ENCODE peak calls at places on chromosomes 7 and 10, in five cellular contexts. One of them, this sample, is unnamed.

GRCh38 chr7:41698114-41698513 is 4.8 kb downstream of the INHBA start:
- DNase-seq in cerebellum: no peak
- DNase-seq in bronchial epithelial cell: no peak
- DNase-seq in NCI-H187: no peak
- DNase-seq in GF-D8: no peak
- DNase-seq in this sample: no peak

GRCh38 chr7:24477807-24478655 is 95.2 kb upstream of the PALS2 start:
- DNase-seq in cerebellum: no peak
- DNase-seq in bronchial epithelial cell: peak
- DNase-seq in NCI-H187: peak
- DNase-seq in GF-D8: no peak
- DNase-seq in this sample: no peak

GRCh38 chr7:108078156-108078781 is 51.9 kb downstream of the LAMB4 start:
- DNase-seq in cerebellum: no peak
- DNase-seq in bronchial epithelial cell: peak
- DNase-seq in NCI-H187: no peak
- DNase-seq in GF-D8: no peak
- DNase-seq in this sample: no peak

GRCh38 chr7:142760071-142760642 is 10.6 kb upstream of the PRSS2 start:
- DNase-seq in cerebellum: no peak
- DNase-seq in bronchial epithelial cell: peak
- DNase-seq in NCI-H187: no peak
- DNase-seq in GF-D8: no peak
- DNase-seq in this sample: no peak

GRCh38 chr10:129063877-129064276 is 403.2 kb upstream of the MGMT start:
- DNase-seq in cerebellum: no peak
- DNase-seq in bronchial epithelial cell: no peak
- DNase-seq in NCI-H187: no peak
- DNase-seq in GF-D8: no peak
- DNase-seq in this sample: no peak

GRCh38 chr7:47896809-47897423 is 51.4 kb downstream of the PKD1L1 start:
- DNase-seq in cerebellum: no peak
- DNase-seq in bronchial epithelial cell: no peak
- DNase-seq in NCI-H187: no peak
- DNase-seq in GF-D8: no peak
- DNase-seq in this sample: no peak

GRCh38 chr7:137940656-137941518 is 61.0 kb downstream of the CREB3L2 start:
- DNase-seq in cerebellum: no peak
- DNase-seq in bronchial epithelial cell: no peak
- DNase-seq in NCI-H187: no peak
- DNase-seq in GF-D8: no peak
- DNase-seq in this sample: no peak

GRCh38 chr7:95921543-95921942 is 149.2 kb downstream of the DYNC1I1 start:
- DNase-seq in cerebellum: no peak
- DNase-seq in bronchial epithelial cell: peak
- DNase-seq in NCI-H187: no peak
- DNase-seq in GF-D8: no peak
- DNase-seq in this sample: no peak

GRCh38 chr7:86469680-86470295 is 173.9 kb upstream of the GRM3 start:
- DNase-seq in cerebellum: peak
- DNase-seq in bronchial epithelial cell: peak
- DNase-seq in NCI-H187: peak
- DNase-seq in GF-D8: no peak
- DNase-seq in this sample: peak

GRCh38 chr10:100986623-100986951 is 710 bp downstream of the MRPL43 start:
- DNase-seq in cerebellum: no peak
- DNase-seq in bronchial epithelial cell: no peak
- DNase-seq in NCI-H187: no peak
- DNase-seq in GF-D8: no peak
- DNase-seq in this sample: no peak

GRCh38 chr10:100886099-100886498 is 26.7 kb upstream of the SLF2 start:
- DNase-seq in cerebellum: no peak
- DNase-seq in bronchial epithelial cell: peak
- DNase-seq in NCI-H187: no peak
- DNase-seq in GF-D8: no peak
- DNase-seq in this sample: no peak

GRCh38 chr7:132836746-132837145 is 245.1 kb downstream of the CHCHD3 start:
- DNase-seq in cerebellum: no peak
- DNase-seq in bronchial epithelial cell: peak
- DNase-seq in NCI-H187: no peak
- DNase-seq in GF-D8: no peak
- DNase-seq in this sample: no peak

GRCh38 chr10:117616179-117616578 is 73.6 kb downstream of the EMX2 start:
- DNase-seq in cerebellum: no peak
- DNase-seq in bronchial epithelial cell: no peak
- DNase-seq in NCI-H187: no peak
- DNase-seq in GF-D8: no peak
- DNase-seq in this sample: no peak

GRCh38 chr10:46218921-46219320 is 67.9 kb upstream of the ANTXRL start:
- DNase-seq in cerebellum: no peak
- DNase-seq in bronchial epithelial cell: no peak
- DNase-seq in NCI-H187: no peak
- DNase-seq in GF-D8: peak
- DNase-seq in this sample: no peak

GRCh38 chr7:45451636-45452035 is 122.5 kb upstream of the ADCY1 start:
- DNase-seq in cerebellum: no peak
- DNase-seq in bronchial epithelial cell: peak
- DNase-seq in NCI-H187: no peak
- DNase-seq in GF-D8: no peak
- DNase-seq in this sample: no peak

GRCh38 chr7:47873767-47874166 is 74.5 kb downstream of the PKD1L1 start:
- DNase-seq in cerebellum: no peak
- DNase-seq in bronchial epithelial cell: peak
- DNase-seq in NCI-H187: no peak
- DNase-seq in GF-D8: no peak
- DNase-seq in this sample: no peak

GRCh38 chr10:75334720-75335119 is 66.8 kb downstream of the ZNF503 start:
- DNase-seq in cerebellum: no peak
- DNase-seq in bronchial epithelial cell: no peak
- DNase-seq in NCI-H187: no peak
- DNase-seq in GF-D8: no peak
- DNase-seq in this sample: no peak

GRCh38 chr10:105647354-105647753 is 1006.3 kb downstream of the SORCS3 start:
- DNase-seq in cerebellum: no peak
- DNase-seq in bronchial epithelial cell: no peak
- DNase-seq in NCI-H187: no peak
- DNase-seq in GF-D8: no peak
- DNase-seq in this sample: no peak

GRCh38 chr10:33048223-33048622 is 90.2 kb upstream of the ITGB1 start:
- DNase-seq in cerebellum: no peak
- DNase-seq in bronchial epithelial cell: no peak
- DNase-seq in NCI-H187: no peak
- DNase-seq in GF-D8: no peak
- DNase-seq in this sample: no peak

GRCh38 chr7:98202367-98203195 is 8.7 kb upstream of the BHLHA15 start:
- DNase-seq in cerebellum: no peak
- DNase-seq in bronchial epithelial cell: peak
- DNase-seq in NCI-H187: no peak
- DNase-seq in GF-D8: peak
- DNase-seq in this sample: no peak

GRCh38 chr7:130966246-130967009 is 232.4 kb upstream of the KLF14 start:
- DNase-seq in cerebellum: no peak
- DNase-seq in bronchial epithelial cell: no peak
- DNase-seq in NCI-H187: no peak
- DNase-seq in GF-D8: no peak
- DNase-seq in this sample: no peak

GRCh38 chr7:95589766-95590165 is 6.5 kb downstream of the PDK4 start:
- DNase-seq in cerebellum: no peak
- DNase-seq in bronchial epithelial cell: no peak
- DNase-seq in NCI-H187: no peak
- DNase-seq in GF-D8: no peak
- DNase-seq in this sample: no peak

GRCh38 chr10:90062786-90063185 is 361.4 kb downstream of the KIF20B start:
- DNase-seq in cerebellum: no peak
- DNase-seq in bronchial epithelial cell: peak
- DNase-seq in NCI-H187: no peak
- DNase-seq in GF-D8: no peak
- DNase-seq in this sample: no peak

GRCh38 chr7:131836733-131837132 is 280.3 kb upstream of the PODXL start:
- DNase-seq in cerebellum: no peak
- DNase-seq in bronchial epithelial cell: no peak
- DNase-seq in NCI-H187: no peak
- DNase-seq in GF-D8: no peak
- DNase-seq in this sample: no peak

GRCh38 chr7:27243340-27244163 is 950 bp downstream of the EVX1 start:
- DNase-seq in cerebellum: no peak
- DNase-seq in bronchial epithelial cell: no peak
- DNase-seq in NCI-H187: no peak
- DNase-seq in GF-D8: no peak
- DNase-seq in this sample: no peak

GRCh38 chr10:95290801-95291633 is at the start of gene PDLIM1:
- DNase-seq in cerebellum: peak
- DNase-seq in bronchial epithelial cell: no peak
- DNase-seq in NCI-H187: no peak
- DNase-seq in GF-D8: no peak
- DNase-seq in this sample: no peak

GRCh38 chr10:86364551-86365345 is 1.8 kb downstream of the GRID1 start:
- DNase-seq in cerebellum: no peak
- DNase-seq in bronchial epithelial cell: no peak
- DNase-seq in NCI-H187: no peak
- DNase-seq in GF-D8: no peak
- DNase-seq in this sample: no peak

GRCh38 chr7:70512144-70512543 is 619.8 kb upstream of the GALNT17 start:
- DNase-seq in cerebellum: no peak
- DNase-seq in bronchial epithelial cell: no peak
- DNase-seq in NCI-H187: no peak
- DNase-seq in GF-D8: no peak
- DNase-seq in this sample: peak

GRCh38 chr10:46539596-46540411 is 16.7 kb downstream of the GPRIN2 start:
- DNase-seq in cerebellum: no peak
- DNase-seq in bronchial epithelial cell: no peak
- DNase-seq in NCI-H187: no peak
- DNase-seq in GF-D8: no peak
- DNase-seq in this sample: no peak

GRCh38 chr10:109941193-109941872 is 18.0 kb upstream of the XPNPEP1 start:
- DNase-seq in cerebellum: no peak
- DNase-seq in bronchial epithelial cell: no peak
- DNase-seq in NCI-H187: no peak
- DNase-seq in GF-D8: no peak
- DNase-seq in this sample: no peak

GRCh38 chr7:1354661-1355567 is 104.4 kb downstream of the MICALL2 start:
- DNase-seq in cerebellum: no peak
- DNase-seq in bronchial epithelial cell: no peak
- DNase-seq in NCI-H187: no peak
- DNase-seq in GF-D8: no peak
- DNase-seq in this sample: no peak

GRCh38 chr10:124717911-124718734 is 26.1 kb downstream of the FAM53B start:
- DNase-seq in cerebellum: no peak
- DNase-seq in bronchial epithelial cell: peak
- DNase-seq in NCI-H187: no peak
- DNase-seq in GF-D8: peak
- DNase-seq in this sample: no peak

GRCh38 chr7:1971946-1972654 is 260.6 kb downstream of the MAD1L1 start:
- DNase-seq in cerebellum: no peak
- DNase-seq in bronchial epithelial cell: no peak
- DNase-seq in NCI-H187: no peak
- DNase-seq in GF-D8: no peak
- DNase-seq in this sample: no peak

GRCh38 chr10:6296456-6297214 is 93.9 kb downstream of the PFKFB3 start:
- DNase-seq in cerebellum: no peak
- DNase-seq in bronchial epithelial cell: no peak
- DNase-seq in NCI-H187: no peak
- DNase-seq in GF-D8: no peak
- DNase-seq in this sample: no peak